ENCODE peak calls at places on chromosomes 11 and 22, in nine cellular contexts. Q is endothelial cell; C is nephron progenitor cell; G is upper lobe of right lung; J is GM03348; H is stimulated activated CD4-positive, alpha-beta T cell treated with anti-CD3 and anti-CD28 coated beads, Interleukin-12 subunit alpha, Interleukin-12 subunit beta, amount 100 ng/mL, for 4 hours; Z is Caco-2; T is SJCRH30; K is LHCN-M2. D is an unnamed sample.

GRCh38 chr22:33756508-33756949 is 163.7 kb downstream of the LARGE1 start:
- DNase-seq in H (no peak), C (no peak), K (no peak), J (no peak), T (peak), Z (no peak), G (no peak), Q (no peak), D (no peak)

GRCh38 chr22:36329217-36330078 is 58.3 kb downstream of the MYH9 start:
- DNase-seq in J (peak), T (peak), G (no peak), K (peak), Q (peak), H (peak), Z (peak), C (peak), D (no peak)

GRCh38 chr11:86798988-86799387 is 1.4 kb upstream of the PRSS23 start:
- DNase-seq in C (no peak), T (no peak), G (no peak), J (peak), H (no peak), Z (no peak), Q (no peak), K (peak), D (no peak)

GRCh38 chr11:64034411-64034811 is 1.3 kb upstream of the FLRT1 start:
- DNase-seq in Z (no peak), J (no peak), C (peak), H (no peak), T (no peak), K (no peak), Q (no peak), G (no peak), D (no peak)

GRCh38 chr11:5922749-5923426 is 19.2 kb upstream of the OR56A3 start:
- DNase-seq in T (no peak), K (no peak), Z (no peak), H (no peak), J (no peak), C (no peak), Q (no peak), G (no peak), D (no peak)

GRCh38 chr11:103413266-103413888 is 304.2 kb downstream of the DYNC2H1 start:
- DNase-seq in Z (no peak), G (no peak), K (peak), J (no peak), H (no peak), C (no peak), Q (no peak), T (no peak), D (no peak)

GRCh38 chr11:35111171-35112055 is 27.6 kb upstream of the CD44 start:
- DNase-seq in Q (no peak), H (no peak), T (peak), G (no peak), K (peak), Z (no peak), J (peak), C (no peak), D (no peak)

GRCh38 chr11:32890843-32891656 is 1.6 kb upstream of the QSER1 start:
- DNase-seq in T (no peak), H (no peak), Z (no peak), C (no peak), G (no peak), K (no peak), Q (no peak), J (no peak), D (no peak)

GRCh38 chr22:44448271-44448780 is 49.7 kb downstream of the RTL6 start:
- DNase-seq in H (no peak), G (peak), Z (no peak), Q (no peak), T (no peak), K (peak), J (peak), C (no peak), D (peak)

GRCh38 chr11:94731921-94732601 is 36.1 kb upstream of the AMOTL1 start:
- DNase-seq in H (no peak), G (no peak), Z (no peak), K (peak), T (peak), J (peak), C (no peak), Q (peak), D (peak)

GRCh38 chr22:46609175-46609690 is 11.0 kb upstream of the GRAMD4 start:
- DNase-seq in T (no peak), H (no peak), G (no peak), Q (no peak), J (no peak), K (no peak), C (no peak), Z (no peak), D (no peak)

GRCh38 chr22:49269371-49269770 is 558.3 kb downstream of the BRD1 start:
- DNase-seq in T (no peak), G (no peak), J (no peak), H (no peak), Z (no peak), K (no peak), C (no peak), Q (no peak), D (no peak)

GRCh38 chr11:29200776-29201574 is 815.9 kb downstream of the KCNA4 start:
- DNase-seq in Z (no peak), H (no peak), K (no peak), J (no peak), G (no peak), T (no peak), C (no peak), Q (no peak), D (no peak)

GRCh38 chr22:41862530-41863266 is 29.8 kb downstream of the SREBF2 start:
- DNase-seq in Q (no peak), Z (no peak), J (peak), T (no peak), H (peak), C (peak), K (no peak), G (no peak), D (no peak)

GRCh38 chr11:96075532-96075959 is 151.6 kb upstream of the MTMR2 start:
- DNase-seq in Z (no peak), Q (no peak), G (no peak), K (no peak), T (no peak), J (no peak), H (no peak), C (no peak), D (no peak)

GRCh38 chr11:74611369-74611861 is 19.0 kb downstream of the POLD3 start:
- DNase-seq in K (peak), T (no peak), G (no peak), J (peak), H (no peak), Z (no peak), C (no peak), Q (no peak), D (no peak)

GRCh38 chr11:117180661-117181585 is 2.4 kb downstream of the SIDT2 start:
- DNase-seq in C (peak), Z (peak), Q (peak), K (peak), G (peak), H (peak), J (peak), T (no peak), D (peak)

GRCh38 chr11:72439455-72439854 is 5.1 kb upstream of the CLPB start:
- DNase-seq in C (no peak), H (no peak), K (peak), J (peak), Q (no peak), Z (no peak), T (no peak), G (no peak), D (no peak)

GRCh38 chr11:10752486-10752885 is 1.4 kb downstream of the CTR9 start:
- DNase-seq in K (no peak), H (no peak), G (no peak), Q (no peak), J (no peak), Z (no peak), C (no peak), T (no peak), D (no peak)

GRCh38 chr11:65298131-65298535 is 16.5 kb upstream of the CDC42EP2 start:
- DNase-seq in H (no peak), Q (no peak), T (peak), K (peak), G (peak), J (no peak), C (no peak), Z (no peak), D (peak)

GRCh38 chr11:1060885-1061616 is 13.6 kb upstream of the MUC2 start:
- DNase-seq in K (peak), T (no peak), G (peak), C (no peak), H (no peak), J (peak), Q (no peak), Z (peak), D (no peak)

GRCh38 chr11:58926251-58926650 is 13.0 kb upstream of the GLYATL1 start:
- DNase-seq in T (no peak), Q (no peak), H (no peak), Z (no peak), J (no peak), C (no peak), K (no peak), G (no peak), D (no peak)

D was measured in sigmoid colon.